ENCODE peak calls at places on chromosomes 4 and X, in nine cellular contexts. T is upper lobe of left lung; D is adipocyte; Q is IMR-90; U is tibial nerve; G is CD8-positive, alpha-beta memory T cell; H is Panc1; O is right cardiac atrium; K is ovary. Z is an unnamed sample.
A peak's percentile ranks its signal among the peaks of the same experiment; 100 is the strongest.

GRCh38 chr4:39125600-39125985 is 56.7 kb upstream of the WDR19 start:
- DNase-seq in K (no peak), T (no peak), O (no peak), U (no peak), Q (no peak), H (no peak), G (no peak), D (no peak), Z (no peak)

GRCh38 chr4:20624783-20625364 is 75.4 kb upstream of the PACRGL start:
- DNase-seq in T (no peak), K (no peak), G (no peak), U (no peak), Q (peak; percentile 8), H (no peak), O (no peak), D (peak; percentile 19), Z (no peak)

GRCh38 chrX:66046612-66047235 is 6.8 kb upstream of the VSIG4 start:
- DNase-seq in D (no peak), T (no peak), H (no peak), U (no peak), G (no peak), O (no peak), Q (no peak), K (no peak), Z (no peak)

GRCh38 chr4:124631760-124632159 is 80.8 kb downstream of the ANKRD50 start:
- DNase-seq in Q (peak; percentile 98), D (peak; percentile 96), H (peak; percentile 36), T (no peak), U (no peak), K (peak; percentile 28), O (peak; percentile 47), G (no peak), Z (no peak)

GRCh38 chrX:66676413-66676812 is 37.5 kb upstream of the EDA2R start:
- DNase-seq in D (peak; percentile 60), U (no peak), Q (peak; percentile 27), T (no peak), O (no peak), K (no peak), H (no peak), G (no peak), Z (no peak)

GRCh38 chrX:136497556-136498048 is at the start of gene HTATSF1:
- DNase-seq in H (no peak), O (no peak), K (no peak), D (no peak), G (no peak), T (peak; percentile 77), Q (no peak), U (no peak), Z (peak; percentile 6)

GRCh38 chr4:174709531-174709930 is 119.5 kb downstream of the GLRA3 start:
- DNase-seq in O (no peak), Q (no peak), T (no peak), K (no peak), D (peak; percentile 48), U (no peak), H (no peak), G (no peak), Z (no peak)

GRCh38 chr4:154743683-154744340 is at the start of gene LRAT:
- DNase-seq in G (peak; percentile 4), D (no peak), O (peak; percentile 35), Q (no peak), H (no peak), U (no peak), T (peak; percentile 91), K (no peak), Z (peak; percentile 57)

GRCh38 chr4:100907465-100908454 is 389.9 kb upstream of the EMCN start:
- DNase-seq in D (peak; percentile 40), O (no peak), G (no peak), U (no peak), K (no peak), H (no peak), Q (peak; percentile 5), T (no peak), Z (no peak)

GRCh38 chr4:137794779-137795178 is 262.5 kb upstream of the PCDH18 start:
- DNase-seq in U (no peak), O (no peak), D (peak; percentile 17), K (no peak), H (no peak), Q (no peak), T (no peak), G (no peak), Z (no peak)

GRCh38 chr4:1399508-1400190 is 6.6 kb downstream of the NKX1-1 start:
- DNase-seq in K (no peak), H (no peak), U (peak; percentile 5), G (no peak), T (peak; percentile 25), Q (no peak), D (no peak), O (peak; percentile 1), Z (no peak)

GRCh38 chrX:135707880-135708279 is 5.6 kb upstream of the CT45A1 start:
- DNase-seq in O (no peak), K (no peak), T (no peak), U (no peak), Q (no peak), G (no peak), D (no peak), H (no peak), Z (no peak)

GRCh38 chr4:76550966-76551780 is 116.1 kb downstream of the SHROOM3 start:
- DNase-seq in K (no peak), T (no peak), H (no peak), U (no peak), O (no peak), Q (peak; percentile 51), G (no peak), D (no peak), Z (no peak)

DNA sequence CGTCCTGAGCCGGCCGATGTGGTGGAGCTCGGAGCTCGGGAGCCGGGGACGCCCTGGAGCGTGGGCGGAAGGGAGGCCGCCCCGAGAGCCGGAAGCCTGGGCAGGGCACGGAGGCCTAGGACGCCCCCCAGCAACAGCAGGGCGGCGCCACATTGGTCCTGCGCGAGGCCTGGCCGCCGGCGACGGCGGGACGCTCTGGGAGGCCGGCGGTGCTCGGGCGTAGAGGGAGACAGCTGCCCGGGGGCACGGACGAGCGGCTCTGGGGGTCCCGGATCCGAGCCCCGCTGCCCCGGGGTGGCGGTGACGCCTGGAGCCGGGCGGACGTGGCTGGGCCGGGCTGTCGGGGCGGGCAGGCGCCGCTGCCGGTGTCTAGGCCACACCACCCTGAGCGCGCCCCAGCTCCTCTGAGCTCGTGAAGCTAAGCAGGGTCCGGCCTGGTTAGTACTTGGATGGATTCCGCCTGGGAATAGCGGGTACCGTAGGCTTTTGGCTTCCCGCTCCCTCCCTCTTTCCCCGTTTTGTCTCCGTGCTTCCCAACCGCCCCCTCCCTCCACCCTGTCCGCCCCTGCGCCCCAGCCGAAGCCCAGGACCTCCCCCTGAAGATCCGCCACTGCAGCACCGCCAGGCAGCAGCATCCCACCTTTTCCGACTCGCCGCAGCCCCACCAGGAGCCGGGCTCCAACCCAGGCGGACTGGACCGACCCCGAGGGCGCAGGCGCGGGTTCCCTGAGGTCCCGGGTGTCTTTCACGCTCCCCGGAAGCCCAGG is 12.1 kb downstream of the FRG2 start:
- DNase-seq in O (peak; percentile 13), Q (no peak), G (no peak), U (no peak), T (peak; percentile 85), D (no peak), K (no peak), H (no peak), Z (no peak)
- H3K27me3 ChIP-seq in O (no peaks in the 10 kb centered on the region), Q (peaks cover 47% of the 10 kb centered on the region), G (peaks cover 14% of the 10 kb centered on the region), U (no peaks in the 10 kb centered on the region), T (peaks cover 26% of the 10 kb centered on the region), D (peaks cover 27% of the 10 kb centered on the region), K (no peaks in the 10 kb centered on the region), H (no peaks in the 10 kb centered on the region), Z (peaks cover 72% of the 10 kb centered on the region)

DNA sequence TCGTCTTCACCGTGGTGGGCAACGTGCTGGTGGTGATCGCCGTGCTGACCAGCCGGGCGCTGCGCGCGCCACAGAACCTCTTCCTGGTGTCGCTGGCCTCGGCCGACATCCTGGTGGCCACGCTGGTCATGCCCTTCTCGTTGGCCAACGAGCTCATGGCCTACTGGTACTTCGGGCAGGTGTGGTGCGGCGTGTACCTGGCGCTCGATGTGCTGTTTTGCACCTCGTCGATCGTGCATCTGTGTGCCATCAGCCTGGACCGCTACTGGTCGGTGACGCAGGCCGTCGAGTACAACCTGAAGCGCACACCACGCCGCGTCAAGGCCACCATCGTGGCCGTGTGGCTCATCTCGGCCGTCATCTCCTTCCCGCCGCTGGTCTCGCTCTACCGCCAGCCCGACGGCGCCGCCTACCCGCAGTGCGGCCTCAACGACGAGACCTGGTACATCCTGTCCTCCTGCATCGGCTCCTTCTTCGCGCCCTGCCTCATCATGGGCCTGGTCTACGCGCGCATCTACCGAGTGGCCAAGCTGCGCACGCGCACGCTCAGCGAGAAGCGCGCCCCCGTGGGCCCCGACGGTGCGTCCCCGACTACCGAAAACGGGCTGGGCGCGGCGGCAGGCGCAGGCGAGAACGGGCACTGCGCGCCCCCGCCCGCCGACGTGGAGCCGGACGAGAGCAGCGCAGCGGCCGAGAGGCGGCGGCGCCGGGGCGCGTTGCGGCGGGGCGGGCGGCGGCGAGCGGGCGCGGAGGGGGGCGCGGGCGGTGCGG is 791 bp downstream of the ADRA2C start:
- DNase-seq in Q (no peak), U (no peak), K (no peak), T (no peak), H (no peak), O (no peak), G (no peak), D (no peak), Z (no peak)
- H3K27me3 ChIP-seq in Q (peaks cover 66% of the 10 kb centered on the region), U (no peaks in the 10 kb centered on the region), K (no peaks in the 10 kb centered on the region), T (no peaks in the 10 kb centered on the region), H (no peaks in the 10 kb centered on the region), O (no peaks in the 10 kb centered on the region), G (peaks cover 6% of the 10 kb centered on the region), D (no peaks in the 10 kb centered on the region), Z (no peaks in the 10 kb centered on the region)

GRCh38 chrX:23332888-23333821 is 1.5 kb upstream of the PTCHD1 start:
- DNase-seq in Q (no peak), H (no peak), D (no peak), T (peak; percentile 68), K (no peak), G (no peak), U (no peak), O (no peak), Z (peak; percentile 50)
- H3K27me3 ChIP-seq in Q (peaks cover 43% of the 10 kb centered on the region), H (no peaks in the 10 kb centered on the region), D (peaks cover 52% of the 10 kb centered on the region), T (no peaks in the 10 kb centered on the region), K (no peaks in the 10 kb centered on the region), G (no peaks in the 10 kb centered on the region), U (no peaks in the 10 kb centered on the region), O (no peaks in the 10 kb centered on the region), Z (no peaks in the 10 kb centered on the region)

GRCh38 chr4:56861365-56861764 is 39.9 kb upstream of the SPINK2 start:
- DNase-seq in H (no peak), G (no peak), K (no peak), T (no peak), U (no peak), Q (peak; percentile 8), D (no peak), O (no peak), Z (no peak)

GRCh38 chr4:56858302-56858644 is 36.8 kb upstream of the SPINK2 start:
- DNase-seq in Q (no peak), U (no peak), H (no peak), T (no peak), O (no peak), G (no peak), D (no peak), K (no peak), Z (no peak)

GRCh38 chr4:56863441-56864129 is 42.1 kb upstream of the SPINK2 start:
- DNase-seq in G (no peak), Q (peak; percentile 5), D (no peak), H (no peak), T (no peak), K (no peak), U (no peak), O (no peak), Z (no peak)

GRCh38 chr4:56859841-56860240 is 38.3 kb upstream of the SPINK2 start:
- DNase-seq in H (no peak), O (no peak), T (no peak), D (no peak), Q (no peak), U (no peak), G (no peak), K (no peak), Z (no peak)

GRCh38 chr4:56860781-56861180 is 39.3 kb upstream of the SPINK2 start:
- DNase-seq in U (no peak), D (no peak), Q (no peak), K (no peak), O (no peak), H (no peak), T (no peak), G (no peak), Z (no peak)
- H3K27me3 ChIP-seq in U (no peaks in the 10 kb centered on the region), D (no peaks in the 10 kb centered on the region), Q (peaks cover 6% of the 10 kb centered on the region), K (no peaks in the 10 kb centered on the region), O (no peaks in the 10 kb centered on the region), H (no peaks in the 10 kb centered on the region), T (no peaks in the 10 kb centered on the region), G (no peaks in the 10 kb centered on the region), Z (no peaks in the 10 kb centered on the region)